ENCODE peak calls at places on chromosomes 3 and 15, in eight cellular contexts. A is Karpas-422; L is CD4-positive, CD25-positive, alpha-beta regulatory T cell; C is tibial artery; P is CD8-positive, alpha-beta memory T cell; I is adrenal gland; H is ovary; E is foreskin keratinocyte. U is an unnamed sample. For H3K4me1, the result is how much of the 10 kb centered on the place peaks cover.

GRCh38 chr3:86282106-86282787 is 708.7 kb downstream of the VGLL3 start:
- DNase-seq in L (no peak), P (no peak), C (peak), I (no peak), E (no peak), H (no peak), A (no peak), U (peak)

GRCh38 chr3:119810018-119810435 is 28.1 kb downstream of the NR1I2 start:
- DNase-seq in E (peak), L (peak), H (peak), A (peak), C (no peak), P (peak), I (peak), U (peak)

GRCh38 chr3:33437556-33438283 is 2.5 kb downstream of the UBP1 start:
- DNase-seq in H (no peak), C (no peak), I (peak), P (no peak), L (no peak), E (peak), A (peak), U (peak)

GRCh38 chr15:31235298-31236183 is 91.1 kb upstream of the KLF13 start:
- DNase-seq in H (peak), C (peak), A (peak), L (no peak), E (no peak), I (peak), P (no peak), U (peak)

GRCh38 chr3:180802837-180803236 is 109.6 kb upstream of the FXR1 start:
- DNase-seq in P (no peak), A (peak), I (no peak), C (no peak), E (peak), H (no peak), L (no peak), U (no peak)

GRCh38 chr15:92655178-92655995 is at the start of gene FAM174B:
- DNase-seq in A (no peak), L (peak), H (peak), I (peak), C (no peak), P (no peak), E (no peak), U (peak)

GRCh38 chr15:82414536-82415191 is 15.0 kb upstream of the GOLGA6L9 start:
- DNase-seq in L (no peak), H (no peak), P (no peak), E (no peak), I (no peak), C (no peak), A (no peak), U (no peak)

GRCh38 chr15:40844543-40844981 is 714 bp downstream of the SPINT1 start:
- DNase-seq in E (peak), P (no peak), A (no peak), I (no peak), H (no peak), L (peak), C (no peak), U (peak)

GRCh38 chr3:68832680-68833079 is 99.7 kb downstream of the TAFA4 start:
- DNase-seq in I (no peak), A (no peak), E (no peak), L (no peak), C (no peak), P (no peak), H (no peak), U (no peak)

GRCh38 chr3:55305714-55306485 is 181.2 kb downstream of the WNT5A start:
- DNase-seq in P (no peak), I (no peak), A (no peak), E (no peak), L (no peak), C (no peak), H (no peak), U (no peak)

GRCh38 chr15:95557226-95558046 is 773.1 kb upstream of the NR2F2 start:
- DNase-seq in L (no peak), H (no peak), A (no peak), P (no peak), C (peak), E (peak), I (peak), U (no peak)

GRCh38 chr3:115832265-115832664 is 209.0 kb downstream of the GAP43 start:
- DNase-seq in H (no peak), I (no peak), E (no peak), C (no peak), L (no peak), P (no peak), A (no peak), U (no peak)

GRCh38 chr3:119677641-119677934 is 382 bp upstream of the COX17 start:
- DNase-seq in L (no peak), P (no peak), A (no peak), I (no peak), C (no peak), H (no peak), E (no peak), U (no peak)

GRCh38 chr15:85276508-85276907 is 103.9 kb upstream of the AKAP13 start:
- DNase-seq in H (no peak), C (no peak), A (no peak), L (no peak), P (no peak), I (no peak), E (peak), U (no peak)

GRCh38 chr3:25176999-25177398 is 251.1 kb upstream of the RARB start:
- DNase-seq in I (no peak), C (no peak), P (no peak), A (no peak), H (no peak), L (no peak), E (no peak), U (no peak)

GRCh38 chr3:178810173-178810572 is 261.4 kb downstream of the ZMAT3 start:
- DNase-seq in C (no peak), E (no peak), A (no peak), I (no peak), H (peak), L (no peak), P (no peak), U (no peak)

GRCh38 chr3:178804606-178805005 is 267.0 kb downstream of the ZMAT3 start:
- DNase-seq in H (no peak), L (no peak), E (no peak), I (no peak), C (no peak), A (no peak), P (no peak), U (no peak)

GRCh38 chr3:178805746-178806145 is 265.9 kb downstream of the ZMAT3 start:
- DNase-seq in C (no peak), A (no peak), L (no peak), E (no peak), P (no peak), H (no peak), I (no peak), U (no peak)

GRCh38 chr3:178808748-178809147 is 262.9 kb downstream of the ZMAT3 start:
- DNase-seq in L (no peak), H (no peak), A (no peak), E (no peak), I (no peak), C (no peak), P (no peak), U (no peak)

DNA sequence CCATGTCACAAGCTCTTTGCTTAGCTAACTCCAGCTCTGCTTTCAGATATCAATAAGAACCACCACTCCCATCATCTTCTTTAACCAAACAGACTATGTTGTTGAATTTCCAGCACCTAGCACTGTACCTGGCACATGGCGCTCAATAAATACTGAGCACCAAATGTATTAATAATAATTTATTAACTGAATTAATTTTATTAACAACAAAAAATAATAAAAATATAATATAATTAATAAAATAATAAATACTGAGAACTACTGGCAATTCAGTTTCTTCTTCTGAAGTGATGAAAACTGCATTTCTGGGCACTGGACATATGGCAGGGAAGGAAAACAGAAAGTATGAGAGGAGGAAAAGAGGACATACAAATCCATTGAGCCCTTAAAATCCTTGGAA is 263.9 kb downstream of the ZMAT3 start:
- DNase-seq in A (no peak), I (no peak), E (no peak), L (no peak), H (no peak), C (no peak), P (no peak), U (no peak)
- H3K4me1 ChIP-seq in A (under half), I (under half), E (under half), L (under half), H (under half), C (under half), P (under half), U (under half)

GRCh38 chr3:32420138-32420981 is 28.7 kb downstream of the CMTM7 start:
- DNase-seq in C (no peak), P (no peak), L (no peak), I (peak), H (no peak), A (no peak), E (peak), U (no peak)
- H3K4me1 ChIP-seq in C (under half), P (half or more), L (half or more), I (under half), H (under half), A (under half), E (under half), U (under half)

DNA sequence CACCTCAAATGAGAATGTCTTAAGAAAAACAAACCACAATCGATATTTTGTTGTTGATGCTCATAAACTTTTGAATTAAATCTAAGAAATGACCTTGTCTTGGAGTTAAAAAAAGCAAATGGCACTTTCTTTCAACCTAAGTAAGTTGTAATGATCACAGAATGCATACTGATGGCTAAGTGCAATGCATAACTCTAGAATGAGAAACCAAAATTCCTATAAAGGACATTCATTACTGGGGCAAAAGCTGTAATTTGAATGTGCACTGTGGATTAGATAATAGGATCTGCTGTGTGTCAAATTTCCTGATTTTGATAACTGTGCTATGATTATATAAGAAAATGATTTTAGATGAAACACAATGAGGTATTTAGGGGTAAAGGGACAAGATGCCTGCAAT is 14.3 kb downstream of the SIAH2 start:
- DNase-seq in C (no peak), L (no peak), E (no peak), H (no peak), A (no peak), P (no peak), I (no peak), U (no peak)
- H3K4me1 ChIP-seq in C (under half), L (under half), E (under half), H (under half), A (half or more), P (under half), I (half or more), U (half or more)

GRCh38 chr15:64809649-64810498 is 15.6 kb downstream of the PIF1 start:
- DNase-seq in C (peak), A (peak), P (peak), H (peak), L (peak), I (peak), E (peak), U (peak)
- H3K4me1 ChIP-seq in C (under half), A (under half), P (under half), H (under half), L (under half), I (under half), E (under half), U (under half)

GRCh38 chr3:50238549-50239026 is 2.6 kb downstream of the GNAI2 start:
- DNase-seq in I (peak), H (peak), C (peak), E (no peak), L (no peak), A (no peak), P (no peak), U (peak)

GRCh38 chr3:50241163-50241562 is 5.2 kb downstream of the GNAI2 start:
- DNase-seq in A (no peak), E (no peak), H (no peak), C (no peak), I (no peak), P (no peak), L (no peak), U (no peak)

GRCh38 chr3:50237133-50237651 is 1.2 kb downstream of the GNAI2 start:
- DNase-seq in P (no peak), C (peak), A (peak), E (no peak), H (no peak), L (peak), I (no peak), U (peak)

GRCh38 chr3:50237754-50238548 is 1.9 kb downstream of the GNAI2 start:
- DNase-seq in P (peak), L (peak), I (peak), A (peak), C (peak), E (peak), H (peak), U (peak)

GRCh38 chr3:50239649-50240048 is 3.6 kb downstream of the GNAI2 start:
- DNase-seq in H (no peak), P (no peak), L (no peak), E (no peak), C (no peak), I (no peak), A (no peak), U (no peak)
- H3K4me1 ChIP-seq in H (under half), P (half or more), L (half or more), E (under half), C (half or more), I (under half), A (half or more), U (half or more)

DNA sequence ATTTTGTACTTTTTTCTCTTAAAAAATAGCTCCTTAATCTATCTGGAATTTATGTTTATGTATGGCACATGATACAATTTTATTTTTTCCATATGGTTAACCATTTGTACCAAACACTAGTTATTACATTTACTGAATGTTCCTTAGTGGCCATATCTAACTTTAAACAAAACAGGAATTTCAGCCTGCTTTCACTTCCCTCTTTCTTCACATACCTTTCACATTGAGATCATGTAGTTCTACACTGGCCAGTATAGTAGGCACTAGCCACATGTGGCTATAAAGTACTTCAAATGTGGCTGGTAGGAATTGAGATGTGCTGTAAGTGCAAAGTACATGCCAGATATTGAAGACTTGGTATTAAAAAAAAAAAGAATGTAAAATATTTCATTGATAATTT is 4.7 kb upstream of the RYK start:
- DNase-seq in E (no peak), C (no peak), A (no peak), P (no peak), H (no peak), L (no peak), I (no peak), U (no peak)
- H3K4me1 ChIP-seq in E (under half), C (under half), A (under half), P (under half), H (under half), L (under half), I (under half), U (under half)

DNA sequence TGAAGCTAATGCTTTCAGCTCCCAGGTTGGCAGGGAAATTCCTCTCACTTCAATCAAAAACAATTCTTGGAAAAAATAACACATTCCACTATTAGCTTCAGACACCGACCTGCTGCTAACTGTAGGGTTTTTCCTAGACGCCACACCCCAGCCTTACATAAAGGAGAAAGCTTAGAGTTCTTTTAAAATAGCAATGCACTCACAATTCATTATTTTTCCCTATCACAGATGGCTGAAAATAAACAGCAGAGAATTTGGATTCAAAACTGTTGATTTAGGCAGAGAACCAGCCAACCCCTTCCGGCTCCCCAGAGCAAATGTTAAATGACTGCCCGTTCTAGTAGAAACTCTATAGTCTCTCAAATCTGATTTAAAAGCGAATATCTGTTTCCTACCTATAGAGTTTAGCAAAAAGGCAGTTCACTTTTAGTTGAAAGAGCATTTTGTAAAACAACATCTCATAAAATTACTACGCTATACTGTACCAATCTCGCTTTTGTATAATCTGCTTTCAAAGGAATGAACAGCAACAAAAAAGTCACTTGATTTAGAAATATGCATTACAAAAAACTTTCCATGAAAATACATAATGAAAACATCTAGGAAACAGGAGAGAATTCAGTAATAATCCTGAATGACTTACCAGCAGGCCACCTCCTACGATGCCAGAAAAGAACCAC is 581 bp downstream of the TM4SF1 start:
- DNase-seq in L (no peak), A (no peak), E (peak), I (no peak), P (no peak), C (no peak), H (no peak), U (no peak)
- H3K4me1 ChIP-seq in L (under half), A (under half), E (under half), I (under half), P (under half), C (under half), H (under half), U (under half)

DNA sequence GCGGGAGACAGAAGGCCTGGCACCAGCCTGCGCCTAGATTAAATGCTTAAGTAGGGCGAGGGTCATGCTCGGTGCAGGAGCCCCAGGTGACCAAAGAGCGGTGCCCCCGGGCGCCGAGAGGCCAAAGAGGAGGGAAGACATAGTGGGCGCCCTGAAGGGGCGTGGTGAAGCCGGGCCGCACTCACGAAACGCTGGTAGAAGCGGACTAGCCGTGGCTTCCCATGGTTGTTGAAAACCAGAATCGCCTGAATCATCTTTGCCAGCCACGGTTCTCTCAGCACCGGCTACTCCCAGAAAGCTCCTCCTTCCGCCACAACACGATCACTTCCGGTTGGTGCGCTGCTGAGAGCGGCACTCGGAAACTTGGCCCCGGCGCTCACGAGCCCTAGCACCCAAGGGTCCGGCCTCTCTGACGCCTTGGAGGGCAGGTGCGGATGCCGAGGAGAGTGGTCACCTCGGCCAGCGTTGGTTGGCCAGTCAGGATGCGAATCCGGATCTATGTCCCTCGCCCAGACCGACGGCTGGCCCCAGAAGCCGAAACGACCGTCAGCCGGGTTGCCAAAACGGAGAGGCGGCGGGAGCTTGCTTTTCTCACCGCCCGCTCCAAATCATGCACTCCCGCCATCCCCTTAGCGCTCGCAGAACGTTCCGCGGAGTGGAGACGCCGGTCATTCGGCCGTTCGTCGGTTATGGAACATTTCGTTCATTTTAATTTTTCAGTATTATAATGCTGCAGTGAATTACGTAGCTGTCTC is at the start of gene AP3S2:
- DNase-seq in A (peak), C (peak), L (peak), H (peak), E (peak), P (peak), I (peak), U (peak)
- H3K4me1 ChIP-seq in A (under half), C (under half), L (under half), H (under half), E (under half), P (under half), I (under half), U (under half)

DNA sequence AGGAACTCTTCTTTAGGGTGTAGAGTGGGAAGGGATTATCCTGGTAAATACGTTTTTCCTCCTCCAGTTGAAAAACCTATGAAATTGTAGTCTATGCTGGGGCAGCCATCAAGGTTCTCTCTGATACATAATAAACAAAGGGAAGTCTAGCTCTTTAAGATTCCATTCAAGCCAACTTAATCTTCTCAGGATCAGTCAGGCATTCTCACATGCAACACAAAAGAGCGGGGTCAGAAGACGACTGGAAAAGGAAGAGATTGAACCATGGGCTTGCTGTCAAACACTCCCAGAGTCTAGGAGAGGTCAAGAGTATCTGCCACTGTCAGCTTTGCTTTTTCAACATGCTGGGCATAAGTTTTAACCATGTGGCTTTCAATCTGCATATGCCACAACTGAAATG is 8.4 kb downstream of the TRAT1 start:
- DNase-seq in E (no peak), I (no peak), L (no peak), C (no peak), A (no peak), H (no peak), P (no peak), U (no peak)
- H3K4me1 ChIP-seq in E (under half), I (under half), L (half or more), C (under half), A (under half), H (under half), P (half or more), U (under half)

DNA sequence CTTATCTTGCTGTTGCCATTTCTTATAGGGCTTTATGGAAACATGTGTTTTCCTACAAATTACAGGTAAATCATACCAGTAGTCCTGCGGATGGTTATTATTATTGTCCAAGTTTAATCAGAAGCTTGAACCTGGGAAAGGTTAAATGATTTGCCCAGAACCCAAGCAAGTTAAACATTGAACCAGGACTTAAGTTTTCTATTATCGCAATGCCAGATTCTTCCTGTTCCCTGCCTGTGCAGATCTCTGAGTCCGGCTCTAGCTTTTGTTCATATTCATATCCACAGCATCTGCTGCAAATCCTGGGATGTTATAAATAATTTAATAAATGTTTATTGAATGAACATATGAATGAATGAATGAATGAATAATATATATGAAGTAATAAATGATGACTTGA is 12.5 kb downstream of the LPP start:
- DNase-seq in H (no peak), A (no peak), C (no peak), E (no peak), L (no peak), I (no peak), P (no peak), U (no peak)
- H3K4me1 ChIP-seq in H (under half), A (under half), C (half or more), E (under half), L (under half), I (under half), P (under half), U (half or more)